ENCODE peak calls at places on chromosomes 13 and 19, in seven cellular contexts. J is CD4-positive, alpha-beta T cell; M is NB4; V is posterior cingulate gyrus; K is Right ventricle myocardium superior; D is Ammon's horn; T is glutamatergic neuron. B is an unnamed sample.

GRCh38 chr13:73064991-73065390 is 6.2 kb downstream of the KLF5 start:
- DNase-seq in J (no peak), M (no peak), V (no peak), K (no peak), D (no peak), T (no peak), B (no peak)

GRCh38 chr13:109782823-109783411 is 3.5 kb downstream of the IRS2 start:
- DNase-seq in J (no peak), M (peak; percentile 68), V (no peak), K (no peak), D (no peak), T (no peak), B (no peak)

GRCh38 chr19:12800873-12801465 is 631 bp downstream of the PRDX2 start:
- DNase-seq in J (no peak), M (peak; percentile 38), V (no peak), K (no peak), D (no peak), T (peak; percentile 59), B (no peak)

GRCh38 chr19:45273532-45273877 is 22.4 kb downstream of the MARK4 start:
- DNase-seq in J (no peak), M (no peak), V (no peak), K (no peak), D (no peak), T (no peak), B (no peak)

GRCh38 chr13:20137875-20138274 is 23.0 kb downstream of the GJA3 start:
- DNase-seq in J (no peak), M (no peak), V (no peak), K (no peak), D (no peak), T (no peak), B (no peak)

GRCh38 chr13:32737111-32737571 is 150.9 kb downstream of the PDS5B start:
- DNase-seq in J (no peak), M (no peak), V (no peak), K (no peak), D (no peak), T (no peak), B (no peak)

GRCh38 chr19:2923510-2923909 is 21.3 kb downstream of the ZNF77 start:
- DNase-seq in J (no peak), M (no peak), V (no peak), K (no peak), D (peak; percentile 18), T (no peak), B (no peak)

GRCh38 chr19:57068921-57069697 is 50.7 kb upstream of the USP29 start:
- DNase-seq in J (no peak), M (peak; percentile 9), V (peak; percentile 22), K (no peak), D (peak; percentile 20), T (peak; percentile 34), B (no peak)

GRCh38 chr19:37817180-37817911 is 38.0 kb upstream of the ZNF573 start:
- DNase-seq in J (peak; percentile 40), M (no peak), V (peak; percentile 81), K (peak; percentile 90), D (peak; percentile 69), T (peak; percentile 95), B (no peak)

GRCh38 chr13:59963383-59963782 is 200.3 kb downstream of the DIAPH3 start:
- DNase-seq in J (no peak), M (no peak), V (no peak), K (no peak), D (no peak), T (no peak), B (no peak)

GRCh38 chr13:20356437-20356836 is 124.3 kb upstream of the GJB6 start:
- DNase-seq in J (no peak), M (no peak), V (no peak), K (no peak), D (no peak), T (no peak), B (no peak)

GRCh38 chr19:16293133-16294085 is 31.2 kb upstream of the KLF2 start:
- DNase-seq in J (no peak), M (peak; percentile 93), V (no peak), K (peak; percentile 77), D (no peak), T (no peak), B (no peak)

GRCh38 chr19:10332965-10333757 is at the start of gene RAVER1:
- DNase-seq in J (peak; percentile 97), M (peak; percentile 100), V (peak; percentile 98), K (peak; percentile 99), D (peak; percentile 99), T (peak; percentile 98), B (peak; percentile 95)

GRCh38 chr19:35266904-35267817 is 1.6 kb upstream of the USF2 start:
- DNase-seq in J (peak; percentile 46), M (peak; percentile 47), V (peak; percentile 56), K (peak; percentile 75), D (peak; percentile 54), T (peak; percentile 47), B (peak; percentile 50)

GRCh38 chr19:38850976-38851621 is 1.3 kb upstream of the HNRNPL start:
- DNase-seq in J (peak; percentile 34), M (no peak), V (no peak), K (peak; percentile 57), D (peak; percentile 13), T (peak; percentile 37), B (peak; percentile 15)

GRCh38 chr13:50130686-50131051 is 115.4 kb downstream of the KCNRG start:
- DNase-seq in J (peak; percentile 23), M (peak; percentile 59), V (peak; percentile 51), K (peak; percentile 55), D (no peak), T (peak; percentile 45), B (peak; percentile 30)

GRCh38 chr13:71871844-71872243 is 4.8 kb upstream of the DACH1 start:
- DNase-seq in J (no peak), M (no peak), V (no peak), K (no peak), D (no peak), T (no peak), B (no peak)